ENCODE peak calls at places on chromosomes 7 and 10, in seven cellular contexts. R is activated effector memory CD4-positive, alpha-beta T cell treated with Interleukin-2 at 50 U/mL for 16 hours; N is CD8-positive, alpha-beta T cell; A is IMR-90; S is CD8-positive, alpha-beta memory T cell; E is left ventricle myocardium inferior; O is erythroblast. M is an unnamed sample.

GRCh38 chr7:20435305-20435704 is 104.6 kb downstream of the ITGB8 start:
- DNase-seq in R (no peak), N (no peak), A (no peak), S (no peak), E (peak; percentile 61), O (no peak), M (no peak)

GRCh38 chr10:92689663-92690210 is at the start of gene HHEX:
- DNase-seq in R (peak; percentile 9), N (no peak), A (peak; percentile 76), S (peak; percentile 17), E (peak; percentile 61), O (peak; percentile 79), M (peak; percentile 82)

GRCh38 chr7:3267928-3268690 is 32.9 kb upstream of the SDK1 start:
- DNase-seq in R (no peak), N (no peak), A (peak; percentile 99), S (no peak), E (no peak), O (no peak), M (peak; percentile 78)

GRCh38 chr7:37943905-37944736 is 23.7 kb downstream of the EPDR1 start:
- DNase-seq in R (no peak), N (no peak), A (no peak), S (no peak), E (no peak), O (no peak), M (no peak)

GRCh38 chr7:42248579-42248978 is 11.6 kb upstream of the GLI3 start:
- DNase-seq in R (no peak), N (no peak), A (no peak), S (no peak), E (no peak), O (no peak), M (no peak)

GRCh38 chr10:3948843-3949242 is 163.8 kb upstream of the KLF6 start:
- DNase-seq in R (peak; percentile 75), N (peak; percentile 72), A (peak; percentile 79), S (peak; percentile 69), E (no peak), O (no peak), M (peak; percentile 75)

GRCh38 chr10:72031706-72032105 is 56.6 kb downstream of the SPOCK2 start:
- DNase-seq in R (no peak), N (no peak), A (no peak), S (no peak), E (no peak), O (no peak), M (no peak)

GRCh38 chr7:142513221-142513955 is 235.9 kb upstream of the PRSS1 start:
- DNase-seq in R (no peak), N (no peak), A (no peak), S (no peak), E (no peak), O (no peak), M (no peak)

GRCh38 chr7:70432567-70433001 is 699.4 kb upstream of the GALNT17 start:
- DNase-seq in R (no peak), N (no peak), A (no peak), S (no peak), E (no peak), O (no peak), M (no peak)

GRCh38 chr10:35192645-35193249 is 66.1 kb downstream of the CREM start:
- DNase-seq in R (no peak), N (no peak), A (peak; percentile 19), S (no peak), E (no peak), O (no peak), M (peak; percentile 32)